ENCODE peak calls at places on chromosomes 16 and 17, in four cellular contexts. L is A549, Z is H1, A is K562. X is an unnamed sample.

GRCh38 chr17:44130693-44131349 is 7.4 kb upstream of the HDAC5 start:
- DNase-seq in L (no peak), Z (no peak), A (no peak), X (peak; percentile 67)

GRCh38 chr17:36625188-36625587 is 23.8 kb downstream of the MRM1 start:
- DNase-seq in L (no peak), Z (no peak), A (no peak), X (no peak)

GRCh38 chr17:72536788-72537187 is 416.0 kb downstream of the SOX9 start:
- DNase-seq in L (no peak), Z (no peak), A (no peak), X (no peak)

GRCh38 chr16:89337965-89338364 is 120.5 kb downstream of the ZNF778 start:
- DNase-seq in L (no peak), Z (no peak), A (no peak), X (no peak)

GRCh38 chr17:65307366-65308316 is 170.5 kb downstream of the RGS9 start:
- DNase-seq in L (no peak), Z (no peak), A (no peak), X (no peak)

GRCh38 chr17:32103476-32104113 is 38.7 kb upstream of the RHOT1 start:
- DNase-seq in L (no peak), Z (no peak), A (no peak), X (no peak)

GRCh38 chr16:26688105-26688504 is 378.6 kb upstream of the C16orf82 start:
- DNase-seq in L (no peak), Z (no peak), A (no peak), X (no peak)

GRCh38 chr16:2842340-2843000 is 12.4 kb downstream of the ZG16B start:
- DNase-seq in L (peak; percentile 51), Z (no peak), A (peak; percentile 78), X (no peak)

GRCh38 chr17:40530988-40531971 is 29.9 kb upstream of the TNS4 start:
- DNase-seq in L (no peak), Z (no peak), A (no peak), X (no peak)

GRCh38 chr17:48612854-48613691 is 2.0 kb downstream of the HOXB8 start:
- DNase-seq in L (peak; percentile 79), Z (no peak), A (no peak), X (peak; percentile 15)

DNA sequence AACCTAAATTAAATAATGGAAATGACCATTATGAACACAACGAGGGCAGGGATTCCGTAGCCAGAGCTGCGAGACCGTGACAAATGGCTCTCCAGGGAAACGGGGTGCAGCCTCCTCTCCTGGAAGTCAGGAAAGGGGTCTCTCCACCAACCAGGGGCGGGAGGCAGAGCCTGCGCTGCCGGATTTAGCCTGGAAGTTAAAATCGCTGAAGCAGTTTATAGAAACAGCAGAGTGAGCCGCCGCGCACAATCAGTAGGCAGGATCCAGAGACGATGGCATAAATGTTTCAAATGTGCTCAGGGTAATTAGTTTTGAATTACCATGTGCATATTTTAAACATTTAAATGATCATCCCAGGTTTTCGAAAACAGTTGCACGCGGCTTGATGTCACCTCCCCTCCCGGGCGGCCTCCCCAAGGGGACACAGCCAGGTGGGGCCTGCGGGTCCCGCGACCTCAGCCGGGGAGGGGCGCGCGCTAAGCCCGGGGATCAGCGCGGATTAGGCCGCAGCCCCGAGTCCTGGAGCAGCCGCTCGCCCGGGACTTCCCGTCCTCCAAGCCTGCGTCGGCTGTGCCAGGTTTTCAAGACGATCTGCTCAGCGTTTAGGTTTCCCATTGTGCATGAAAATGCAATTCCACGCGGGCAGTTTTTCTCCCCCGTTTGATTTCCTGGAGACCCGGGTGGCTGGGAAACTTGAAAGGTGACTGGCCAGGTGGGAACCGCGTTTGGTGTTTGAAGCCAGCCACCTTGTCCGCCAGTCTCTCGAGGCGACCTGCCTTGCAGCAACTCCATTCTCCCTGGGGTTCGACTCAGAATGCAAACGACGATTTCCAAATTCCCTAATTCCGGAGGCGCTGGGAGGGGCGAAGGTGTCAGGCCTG is 78.3 kb downstream of the RPA1 start:
- DNase-seq in L (no peak), Z (no peak), A (no peak), X (no peak)
- TF ChIP-seq PHF8 in L (no peak), Z (no peak), A (no peak), X (no peak)

DNA sequence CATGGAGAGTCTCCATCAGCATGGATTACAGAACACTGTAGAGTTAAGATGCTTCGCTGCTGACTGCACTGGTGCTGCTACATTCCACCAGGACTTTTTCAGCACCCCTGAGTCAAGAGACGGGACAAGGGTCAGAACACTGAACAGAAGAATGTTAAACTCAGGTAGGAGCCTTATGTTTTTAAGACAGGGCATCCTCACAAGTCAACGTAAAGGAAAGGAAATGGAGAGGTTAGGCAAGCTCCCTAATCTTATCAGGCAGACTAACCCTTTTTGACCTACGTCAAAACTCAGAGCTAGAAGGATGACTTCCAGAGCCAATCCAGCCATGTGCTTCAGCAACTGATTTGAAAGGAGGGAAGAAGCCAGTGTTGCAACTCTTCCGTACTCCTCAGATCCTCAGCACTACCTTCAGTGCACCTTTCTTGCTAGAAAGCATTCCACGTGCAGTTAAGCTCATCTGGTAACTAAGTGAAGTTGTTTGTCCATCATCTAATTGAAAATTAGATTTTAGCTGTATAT is 46.8 kb downstream of the REXO5 start:
- DNase-seq in L (no peak), Z (no peak), A (no peak), X (no peak)
- TF ChIP-seq PHF8 in L (no peak), Z (no peak), A (no peak), X (no peak)

GRCh38 chr16:65123846-65124513 is 2.1 kb upstream of the CDH11 start:
- DNase-seq in L (no peak), Z (no peak), A (no peak), X (no peak)

GRCh38 chr16:65122724-65122973 is 786 bp upstream of the CDH11 start:
- DNase-seq in L (no peak), Z (no peak), A (no peak), X (no peak)

GRCh38 chr16:65122974-65123845 is 1.3 kb upstream of the CDH11 start:
- DNase-seq in L (no peak), Z (no peak), A (no peak), X (no peak)

GRCh38 chr16:65120811-65121721 is 797 bp downstream of the CDH11 start:
- DNase-seq in L (peak; percentile 12), Z (no peak), A (no peak), X (no peak)

DNA sequence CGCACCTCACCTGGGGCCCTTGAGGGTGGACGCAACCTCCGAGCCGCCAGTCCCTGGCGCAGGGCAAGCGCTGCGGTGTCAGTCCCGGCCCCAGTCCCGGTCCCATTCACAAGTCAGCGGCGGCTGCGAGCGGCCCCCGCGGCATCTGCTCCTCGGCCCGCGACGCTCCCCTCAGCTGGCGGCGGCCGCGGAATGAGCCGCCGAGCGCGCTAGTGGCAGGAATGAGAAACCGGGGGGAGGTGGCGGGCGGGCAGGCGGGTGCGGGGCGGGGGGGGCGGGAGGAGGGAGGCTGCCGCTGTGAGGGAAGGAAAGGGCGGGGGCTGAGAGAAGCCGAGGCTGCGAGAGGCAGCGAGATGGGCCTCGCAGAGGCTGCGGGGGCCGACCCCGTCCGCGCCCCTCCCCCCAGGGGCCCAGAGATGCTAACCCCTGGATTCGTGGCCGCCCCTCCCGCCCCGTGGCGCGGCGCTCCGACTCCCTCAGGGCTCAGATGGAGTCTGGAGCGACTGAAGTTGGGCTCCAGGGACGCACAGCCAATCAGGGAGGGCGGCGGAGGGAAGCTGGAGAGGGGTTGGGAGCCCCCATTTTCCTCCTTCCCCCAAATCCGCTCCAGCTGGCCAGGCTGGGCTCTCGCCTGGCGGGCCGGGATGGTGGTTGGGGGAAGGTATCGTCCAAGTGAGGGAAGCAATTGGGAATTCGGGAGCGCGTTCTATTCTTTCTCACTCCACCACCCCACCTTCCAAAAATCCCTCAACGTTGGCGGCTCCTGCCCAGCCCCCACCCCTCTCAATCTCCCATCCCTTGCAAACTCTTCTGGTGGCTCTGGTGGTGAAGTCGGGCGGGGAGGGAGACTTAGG is at the start of gene CDH11:
- DNase-seq in L (no peak), Z (no peak), A (no peak), X (no peak)
- TF ChIP-seq PHF8 in L (no peak), Z (peak; percentile 13), A (no peak), X (no peak)

GRCh38 chr16:49483651-49484451 is 110.2 kb downstream of the C16orf78 start:
- DNase-seq in L (no peak), Z (no peak), A (no peak), X (no peak)

GRCh38 chr16:49484936-49485335 is 111.3 kb downstream of the C16orf78 start:
- DNase-seq in L (no peak), Z (no peak), A (no peak), X (no peak)

GRCh38 chr16:49484454-49484853 is 110.8 kb downstream of the C16orf78 start:
- DNase-seq in L (no peak), Z (no peak), A (peak; percentile 97), X (no peak)

GRCh38 chr16:49483251-49483650 is 109.6 kb downstream of the C16orf78 start:
- DNase-seq in L (no peak), Z (no peak), A (no peak), X (no peak)

DNA sequence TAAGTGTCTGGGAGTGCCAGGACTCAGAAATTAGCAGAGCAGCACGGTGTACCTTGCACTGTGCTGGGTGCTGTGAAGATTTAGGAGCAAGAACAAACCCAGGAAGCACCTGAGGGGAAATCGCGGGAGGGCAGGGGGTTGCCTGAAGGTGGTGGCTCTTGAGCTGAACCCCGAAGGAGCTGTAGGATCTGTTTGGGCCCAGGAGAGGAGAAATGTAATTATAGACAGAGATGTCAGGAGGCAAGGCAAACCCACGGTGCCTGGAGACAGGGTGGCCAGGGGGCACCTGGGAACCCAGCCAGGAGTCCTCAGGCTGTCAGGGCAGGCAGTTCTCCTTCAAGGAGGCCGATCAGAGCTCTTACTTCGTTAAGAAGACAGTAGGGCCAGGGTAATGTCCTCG is 109.1 kb downstream of the C16orf78 start:
- DNase-seq in L (no peak), Z (no peak), A (no peak), X (no peak)
- TF ChIP-seq PHF8 in L (no peak), Z (no peak), A (no peak), X (no peak)

GRCh38 chr17:4605826-4606225 is 21.5 kb downstream of the SMTNL2 start:
- DNase-seq in L (no peak), Z (no peak), A (no peak), X (no peak)

GRCh38 chr17:4610162-4610561 is 25.8 kb downstream of the SMTNL2 start:
- DNase-seq in L (no peak), Z (no peak), A (no peak), X (peak; percentile 80)

GRCh38 chr17:4609761-4610160 is 25.4 kb downstream of the SMTNL2 start:
- DNase-seq in L (no peak), Z (no peak), A (no peak), X (no peak)

GRCh38 chr17:4607773-4608187 is 23.5 kb downstream of the SMTNL2 start:
- DNase-seq in L (no peak), Z (no peak), A (no peak), X (no peak)

DNA sequence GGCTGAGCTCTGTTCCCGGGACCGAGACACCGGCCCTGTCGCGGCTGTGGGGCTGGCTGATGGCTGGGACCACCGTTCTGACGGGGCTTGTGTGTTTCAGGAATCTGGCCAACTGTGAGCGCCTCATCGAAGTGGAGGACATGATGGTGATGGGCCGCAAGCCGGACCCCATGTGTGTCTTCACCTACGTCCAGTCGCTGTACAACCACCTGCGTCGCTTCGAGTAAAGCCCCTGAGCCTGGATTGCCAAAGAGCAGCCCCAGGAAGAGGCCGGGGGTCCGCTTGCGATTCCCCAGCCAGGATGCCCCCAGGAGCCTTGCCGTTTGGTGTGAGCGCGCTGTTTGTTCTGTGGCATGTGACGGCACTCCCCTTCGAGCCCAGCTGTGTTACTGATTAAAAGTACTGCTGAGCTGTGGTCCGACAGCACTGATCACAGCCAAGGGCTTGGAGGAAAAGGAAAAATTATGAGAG is 23.0 kb downstream of the SMTNL2 start:
- DNase-seq in L (no peak), Z (no peak), A (no peak), X (no peak)
- TF ChIP-seq PHF8 in L (no peak), Z (no peak), A (no peak), X (no peak)

X was measured in HepG2.